ENCODE peak calls at places on chromosomes 7 and 10, in five cellular contexts. K is OCI-M1, Z is epithelial cell of esophagus, U is A172, G is LNCaP clone FGC. Y is an unnamed sample.

GRCh38 chr10:266974-267425 is 131.7 kb downstream of the ZMYND11 start:
- DNase-seq in K (no peak), Z (peak), U (peak), G (no peak), Y (no peak)

GRCh38 chr7:45973725-45974532 is 52.9 kb upstream of the IGFBP3 start:
- DNase-seq in K (no peak), Z (no peak), U (peak), G (no peak), Y (no peak)

GRCh38 chr7:15209385-15209784 is 306.8 kb upstream of the DGKB start:
- DNase-seq in K (no peak), Z (no peak), U (no peak), G (no peak), Y (no peak)

GRCh38 chr7:8433477-8434289 is at the start of gene NXPH1:
- DNase-seq in K (no peak), Z (peak), U (no peak), G (no peak), Y (no peak)

GRCh38 chr10:32793033-32793432 is 165.0 kb downstream of the ITGB1 start:
- DNase-seq in K (no peak), Z (peak), U (no peak), G (no peak), Y (no peak)

GRCh38 chr7:142880886-142881505 is 4.5 kb downstream of the TRPV6 start:
- DNase-seq in K (peak), Z (peak), U (peak), G (no peak), Y (peak)

GRCh38 chr10:8365935-8366911 is 311.7 kb downstream of the GATA3 start:
- DNase-seq in K (no peak), Z (peak), U (peak), G (no peak), Y (no peak)

GRCh38 chr7:5228066-5228465 is 38.0 kb downstream of the WIPI2 start:
- DNase-seq in K (no peak), Z (no peak), U (no peak), G (no peak), Y (no peak)

GRCh38 chr10:7400068-7400824 is 10.6 kb downstream of the SFMBT2 start:
- DNase-seq in K (no peak), Z (no peak), U (no peak), G (no peak), Y (no peak)

GRCh38 chr7:39357648-39358047 is 208.6 kb upstream of the YAE1 start:
- DNase-seq in K (peak), Z (no peak), U (no peak), G (no peak), Y (peak)

GRCh38 chr10:103491729-103492364 is 1.7 kb upstream of the NEURL1 start:
- DNase-seq in K (no peak), Z (peak), U (peak), G (peak), Y (no peak)

GRCh38 chr7:36048141-36048901 is 104.7 kb upstream of the EEPD1 start:
- DNase-seq in K (no peak), Z (peak), U (no peak), G (no peak), Y (no peak)

GRCh38 chr10:59606551-59606961 is 103.1 kb downstream of the SLC16A9 start:
- DNase-seq in K (no peak), Z (peak), U (peak), G (no peak), Y (no peak)

GRCh38 chr7:74526780-74527179 is 73.1 kb downstream of the GTF2IRD1 start:
- DNase-seq in K (no peak), Z (no peak), U (no peak), G (no peak), Y (no peak)

GRCh38 chr7:129741743-129742213 is 130.3 kb downstream of the NRF1 start:
- DNase-seq in K (no peak), Z (no peak), U (no peak), G (peak), Y (peak)